ENCODE peak calls at places on chromosomes 16 and 17, in eight cellular contexts. O is heart right ventricle; W is effector memory CD4-positive, alpha-beta T cell; H is aorta; F is CD8-positive, alpha-beta T cell; Z is Peyer's patch; A is right lobe of liver; G is keratinocyte. J is an unnamed sample. For H3K4me1 and H3K27me3, the result is how much of the 10 kb centered on the place peaks cover.

GRCh38 chr16:69309316-69309715 is 1.8 kb upstream of the VPS4A start:
- DNase-seq in O (no peak), W (no peak), H (no peak), F (no peak), Z (peak), A (no peak), G (no peak), J (no peak)

GRCh38 chr16:67842509-67843342 is 606 bp downstream of the THAP11 start:
- DNase-seq in O (peak), W (peak), H (peak), F (peak), Z (peak), A (peak), G (no peak), J (peak)

GRCh38 chr17:601462-602303 is 113.0 kb downstream of the VPS53 start:
- DNase-seq in O (no peak), W (no peak), H (no peak), F (no peak), Z (peak), A (no peak), G (no peak), J (no peak)

GRCh38 chr17:37541880-37542675 is 52.4 kb downstream of the DUSP14 start:
- DNase-seq in O (no peak), W (no peak), H (no peak), F (no peak), Z (no peak), A (no peak), G (no peak), J (no peak)

GRCh38 chr16:89741342-89742014 is 20.1 kb downstream of the ZNF276 start:
- DNase-seq in O (no peak), W (no peak), H (no peak), F (no peak), Z (no peak), A (no peak), G (no peak), J (no peak)

GRCh38 chr17:9272506-9272905 is 251.2 kb downstream of the NTN1 start:
- DNase-seq in O (no peak), W (no peak), H (no peak), F (no peak), Z (no peak), A (no peak), G (no peak), J (no peak)

GRCh38 chr17:31373150-31374082 is 18.1 kb upstream of the RAB11FIP4 start:
- DNase-seq in O (no peak), W (no peak), H (no peak), F (no peak), Z (no peak), A (no peak), G (no peak), J (no peak)

GRCh38 chr17:28950017-28950751 is 1.1 kb downstream of the PHF12 start:
- DNase-seq in O (peak), W (peak), H (peak), F (peak), Z (peak), A (peak), G (no peak), J (peak)

GRCh38 chr16:17238285-17239028 is 232.3 kb downstream of the XYLT1 start:
- DNase-seq in O (no peak), W (no peak), H (no peak), F (no peak), Z (no peak), A (no peak), G (no peak), J (no peak)

GRCh38 chr17:34670618-34671017 is 91.2 kb downstream of the TMEM132E start:
- DNase-seq in O (no peak), W (no peak), H (no peak), F (no peak), Z (no peak), A (no peak), G (no peak), J (no peak)

GRCh38 chr17:37752482-37752881 is 7.6 kb upstream of the HNF1B start:
- DNase-seq in O (no peak), W (no peak), H (no peak), F (no peak), Z (no peak), A (no peak), G (peak), J (no peak)

GRCh38 chr17:260031-260791 is 78.8 kb upstream of the DOC2B start:
- DNase-seq in O (no peak), W (no peak), H (no peak), F (no peak), Z (peak), A (peak), G (no peak), J (no peak)

GRCh38 chr17:74631468-74632195 is 8.1 kb upstream of the CD300E start:
- DNase-seq in O (no peak), W (no peak), H (no peak), F (no peak), Z (no peak), A (no peak), G (no peak), J (no peak)

GRCh38 chr17:64240261-64240740 is 22.8 kb downstream of the TEX2 start:
- DNase-seq in O (no peak), W (no peak), H (no peak), F (no peak), Z (no peak), A (no peak), G (no peak), J (no peak)

GRCh38 chr17:45745843-45746494 is 38.2 kb upstream of the CRHR1 start:
- DNase-seq in O (no peak), W (no peak), H (no peak), F (no peak), Z (no peak), A (no peak), G (no peak), J (no peak)

GRCh38 chr16:23302045-23302956 is at the start of gene SCNN1B:
- DNase-seq in O (no peak), W (no peak), H (no peak), F (no peak), Z (peak), A (no peak), G (no peak), J (no peak)

GRCh38 chr16:71894229-71894920 is 956 bp upstream of the IST1 start:
- DNase-seq in O (peak), W (peak), H (peak), F (peak), Z (peak), A (peak), G (no peak), J (peak)

GRCh38 chr17:51245535-51245934 is 14.3 kb downstream of the MBTD1 start:
- DNase-seq in O (no peak), W (no peak), H (no peak), F (no peak), Z (no peak), A (no peak), G (no peak), J (no peak)

GRCh38 chr16:4404247-4404966 is 12.0 kb downstream of the CORO7 start:
- DNase-seq in O (no peak), W (no peak), H (no peak), F (no peak), Z (peak), A (peak), G (no peak), J (peak)

GRCh38 chr17:17110520-17110919 is 68.3 kb downstream of the MPRIP start:
- DNase-seq in O (no peak), W (no peak), H (peak), F (no peak), Z (no peak), A (no peak), G (no peak), J (no peak)

GRCh38 chr17:44095647-44096496 is 25.3 kb downstream of the G6PC3 start:
- DNase-seq in O (peak), W (no peak), H (peak), F (no peak), Z (peak), A (no peak), G (peak), J (peak)

GRCh38 chr16:12319464-12320030 is 343.0 kb downstream of the SNX29 start:
- DNase-seq in O (no peak), W (no peak), H (no peak), F (no peak), Z (no peak), A (no peak), G (no peak), J (no peak)
- H3K4me1 ChIP-seq in O (under half), W (under half), H (under half), F (under half), Z (under half), A (under half), G (half or more), J (under half)

GRCh38 chr17:3803308-3803640 is 2.3 kb upstream of the ITGAE start:
- DNase-seq in O (no peak), W (no peak), H (no peak), F (no peak), Z (no peak), A (no peak), G (no peak), J (no peak)
- H3K27ac ChIP-seq in O (no peak), W (no peak), H (no peak), F (no peak), Z (peak), A (peak), G (no peak), J (no peak)

GRCh38 chr16:86496262-86496928 is 13.9 kb upstream of the FOXF1 start:
- DNase-seq in O (no peak), W (no peak), H (no peak), F (no peak), Z (no peak), A (no peak), G (no peak), J (no peak)
- H3K27me3 ChIP-seq in O (half or more), W (under half), H (under half), F (under half), Z (under half), A (under half), G (half or more), J (under half)

DNA sequence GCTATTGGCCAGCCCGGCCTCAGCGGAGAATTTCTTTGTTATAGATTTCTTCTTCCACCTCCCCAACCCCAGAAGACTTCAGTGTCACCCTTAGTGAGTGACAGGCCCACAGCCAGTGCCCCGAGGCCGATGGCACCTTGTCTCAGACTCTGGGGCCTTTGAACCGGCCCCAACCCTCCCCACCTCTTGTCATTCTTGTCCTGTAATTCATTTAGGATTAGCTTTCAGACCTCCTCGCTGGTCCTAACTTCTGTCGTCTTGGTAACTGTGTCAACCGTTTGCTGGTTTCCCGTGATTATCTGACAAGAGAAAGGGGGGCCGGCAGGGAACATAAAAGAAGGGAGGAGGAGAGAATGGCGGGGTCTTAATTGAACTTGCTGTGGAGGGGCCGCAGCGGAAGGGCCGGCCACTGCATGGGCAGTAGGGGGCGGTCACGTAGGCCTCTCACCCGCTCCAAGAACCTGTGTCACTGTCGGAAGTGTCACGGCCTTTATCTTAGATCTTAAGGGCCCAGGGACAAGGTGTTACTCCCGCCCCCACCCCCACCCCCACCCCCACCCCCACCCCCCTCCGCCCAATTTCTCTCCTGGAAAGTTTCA is 46.5 kb upstream of the GSE1 start:
- DNase-seq in O (no peak), W (no peak), H (no peak), F (no peak), Z (no peak), A (no peak), G (no peak), J (no peak)
- H3K4me1 ChIP-seq in O (under half), W (under half), H (under half), F (under half), Z (under half), A (under half), G (under half), J (under half)

GRCh38 chr17:67992541-67993152 is 3.6 kb downstream of the C17orf58 start:
- DNase-seq in O (no peak), W (no peak), H (no peak), F (no peak), Z (no peak), A (no peak), G (no peak), J (no peak)

GRCh38 chr17:67995568-67996191 is 589 bp downstream of the C17orf58 start:
- DNase-seq in O (peak), W (no peak), H (no peak), F (no peak), Z (peak), A (peak), G (no peak), J (peak)

GRCh38 chr17:67993998-67994361 is 2.3 kb downstream of the C17orf58 start:
- DNase-seq in O (no peak), W (no peak), H (no peak), F (no peak), Z (no peak), A (no peak), G (no peak), J (no peak)

GRCh38 chr17:67993153-67993997 is 2.9 kb downstream of the C17orf58 start:
- DNase-seq in O (peak), W (peak), H (peak), F (peak), Z (peak), A (peak), G (no peak), J (peak)

DNA sequence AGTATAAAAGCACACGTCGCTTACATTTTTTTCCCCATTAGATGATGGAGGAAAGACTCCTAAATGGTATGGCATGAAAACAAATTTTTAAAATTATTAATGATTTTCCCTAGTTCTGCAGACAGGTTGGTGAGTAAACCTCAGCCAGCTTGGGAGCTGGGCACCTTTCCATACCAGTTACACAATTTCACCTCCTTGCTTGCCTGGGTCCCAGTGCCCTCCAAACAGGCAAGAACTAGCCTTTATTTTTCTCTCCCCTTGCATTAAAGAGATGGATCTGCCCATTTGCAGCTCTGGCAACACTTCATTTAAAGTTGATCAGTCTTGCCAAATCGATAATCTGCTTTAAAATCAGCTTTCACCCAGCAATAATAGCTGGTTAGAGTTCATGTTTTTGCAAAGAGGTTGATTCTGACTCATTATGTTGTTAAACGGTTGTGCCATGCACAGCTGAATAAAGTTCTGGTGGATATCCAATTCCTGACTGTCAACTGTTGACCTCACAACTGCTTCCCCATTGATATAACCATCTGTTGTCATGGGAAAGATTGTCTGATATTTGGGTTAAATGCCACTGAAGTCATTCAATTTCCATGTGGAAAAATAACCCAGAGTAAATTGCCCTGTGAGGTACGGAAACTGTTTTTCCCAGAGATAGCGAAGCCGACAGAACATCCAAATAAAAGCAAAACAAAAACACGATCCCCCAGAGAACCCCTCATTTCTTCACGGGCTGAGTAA is 1.3 kb downstream of the C17orf58 start:
- DNase-seq in O (no peak), W (no peak), H (no peak), F (no peak), Z (no peak), A (no peak), G (no peak), J (no peak)
- H3K27ac ChIP-seq in O (peak), W (no peak), H (no peak), F (no peak), Z (peak), A (peak), G (peak), J (no peak)

GRCh38 chr16:73026754-73027654 is 20.9 kb downstream of the ZFHX3 start:
- DNase-seq in O (no peak), W (no peak), H (no peak), F (no peak), Z (peak), A (no peak), G (no peak), J (no peak)
- H3K27me3 ChIP-seq in O (under half), W (under half), H (under half), F (under half), Z (under half), A (under half), G (under half), J (under half)

GRCh38 chr16:7509919-7510705 is 177.5 kb downstream of the RBFOX1 start:
- DNase-seq in O (no peak), W (no peak), H (no peak), F (no peak), Z (no peak), A (no peak), G (no peak), J (no peak)
- H3K4me1 ChIP-seq in O (under half), W (under half), H (under half), F (under half), Z (under half), A (under half), G (under half), J (under half)

GRCh38 chr17:77133087-77133633 is 7.6 kb upstream of the SEC14L1 start:
- DNase-seq in O (no peak), W (no peak), H (no peak), F (no peak), Z (no peak), A (no peak), G (no peak), J (no peak)
- H3K27ac ChIP-seq in O (peak), W (no peak), H (no peak), F (no peak), Z (no peak), A (no peak), G (peak), J (no peak)

GRCh38 chr17:81404557-81405165 is 9.4 kb downstream of the BAHCC1 start:
- DNase-seq in O (no peak), W (no peak), H (no peak), F (no peak), Z (peak), A (no peak), G (no peak), J (no peak)
- H3K27me3 ChIP-seq in O (under half), W (half or more), H (under half), F (under half), Z (under half), A (under half), G (under half), J (under half)

GRCh38 chr16:64982581-64982980 is 139.3 kb downstream of the CDH11 start:
- DNase-seq in O (no peak), W (no peak), H (no peak), F (no peak), Z (no peak), A (no peak), G (no peak), J (no peak)
- H3K4me1 ChIP-seq in O (under half), W (under half), H (under half), F (under half), Z (under half), A (under half), G (under half), J (under half)